ENCODE peak calls at places on chromosomes 7 and 10, in ten cellular contexts. One of them, this sample, is unnamed.

GRCh38 chr7:144787127-144787526 is 48.7 kb downstream of the TPK1 start:
- DNase-seq in Panc1: no peak
- DNase-seq in psoas muscle: no peak
- DNase-seq in MM.1S: no peak
- DNase-seq in adipocyte: no peak
- DNase-seq in A549: no peak
- DNase-seq in H9: no peak
- DNase-seq in MG63: no peak
- DNase-seq in AG04450: no peak
- DNase-seq in BE2C: no peak
- DNase-seq in this sample: no peak

GRCh38 chr10:71713135-71714040 is 6.2 kb downstream of the C10orf105 start:
- DNase-seq in adipocyte: peak; percentile 82
- DNase-seq in Panc1: no peak
- DNase-seq in MG63: peak; percentile 86
- DNase-seq in A549: no peak
- DNase-seq in BE2C: peak; percentile 30
- DNase-seq in AG04450: peak; percentile 55
- DNase-seq in MM.1S: no peak
- DNase-seq in H9: no peak
- DNase-seq in psoas muscle: peak; percentile 89
- DNase-seq in this sample: no peak

GRCh38 chr10:58209669-58210068 is 58.0 kb downstream of the IPMK start:
- DNase-seq in H9: no peak
- DNase-seq in adipocyte: no peak
- DNase-seq in psoas muscle: no peak
- DNase-seq in MM.1S: no peak
- DNase-seq in BE2C: peak; percentile 10
- DNase-seq in MG63: peak; percentile 11
- DNase-seq in AG04450: no peak
- DNase-seq in Panc1: no peak
- DNase-seq in A549: no peak
- DNase-seq in this sample: no peak

GRCh38 chr10:79246209-79246581 is 101.1 kb upstream of the PPIF start:
- DNase-seq in Panc1: no peak
- DNase-seq in BE2C: no peak
- DNase-seq in MG63: peak; percentile 96
- DNase-seq in A549: no peak
- DNase-seq in AG04450: no peak
- DNase-seq in adipocyte: no peak
- DNase-seq in psoas muscle: peak; percentile 89
- DNase-seq in MM.1S: no peak
- DNase-seq in H9: no peak
- DNase-seq in this sample: no peak

GRCh38 chr10:92691042-92691590 is 1.4 kb downstream of the HHEX start:
- DNase-seq in BE2C: no peak
- DNase-seq in A549: no peak
- DNase-seq in H9: peak; percentile 45
- DNase-seq in AG04450: no peak
- DNase-seq in psoas muscle: no peak
- DNase-seq in adipocyte: no peak
- DNase-seq in MM.1S: no peak
- DNase-seq in Panc1: no peak
- DNase-seq in MG63: no peak
- DNase-seq in this sample: no peak

GRCh38 chr10:71770255-71770654 is 3.1 kb downstream of the VSIR start:
- DNase-seq in adipocyte: peak; percentile 64
- DNase-seq in MM.1S: no peak
- DNase-seq in A549: no peak
- DNase-seq in H9: no peak
- DNase-seq in psoas muscle: no peak
- DNase-seq in BE2C: no peak
- DNase-seq in AG04450: no peak
- DNase-seq in MG63: peak; percentile 42
- DNase-seq in Panc1: no peak
- DNase-seq in this sample: no peak

GRCh38 chr10:133397938-133398337 is 4.0 kb downstream of the MTG1 start:
- DNase-seq in MM.1S: no peak
- DNase-seq in MG63: no peak
- DNase-seq in H9: no peak
- DNase-seq in adipocyte: no peak
- DNase-seq in A549: no peak
- DNase-seq in psoas muscle: no peak
- DNase-seq in AG04450: no peak
- DNase-seq in Panc1: no peak
- DNase-seq in BE2C: no peak
- DNase-seq in this sample: no peak

GRCh38 chr7:126450269-126450671 is 802.5 kb downstream of the GRM8 start:
- DNase-seq in MM.1S: peak; percentile 86
- DNase-seq in Panc1: no peak
- DNase-seq in BE2C: no peak
- DNase-seq in psoas muscle: no peak
- DNase-seq in adipocyte: no peak
- DNase-seq in AG04450: no peak
- DNase-seq in MG63: no peak
- DNase-seq in A549: no peak
- DNase-seq in H9: no peak
- DNase-seq in this sample: no peak

GRCh38 chr7:16399916-16400895 is 21.1 kb downstream of the CRPPA start:
- DNase-seq in MG63: no peak
- DNase-seq in adipocyte: no peak
- DNase-seq in H9: no peak
- DNase-seq in MM.1S: no peak
- DNase-seq in psoas muscle: no peak
- DNase-seq in AG04450: no peak
- DNase-seq in BE2C: no peak
- DNase-seq in Panc1: no peak
- DNase-seq in A549: peak; percentile 28
- DNase-seq in this sample: no peak

GRCh38 chr7:151168022-151168786 is 710 bp upstream of the GBX1 start:
- DNase-seq in H9: peak; percentile 78
- DNase-seq in psoas muscle: peak; percentile 76
- DNase-seq in AG04450: no peak
- DNase-seq in adipocyte: peak; percentile 35
- DNase-seq in BE2C: peak; percentile 57
- DNase-seq in MM.1S: peak; percentile 52
- DNase-seq in A549: peak; percentile 47
- DNase-seq in MG63: peak; percentile 23
- DNase-seq in Panc1: no peak
- DNase-seq in this sample: peak; percentile 63

GRCh38 chr10:62426600-62426999 is 52.4 kb downstream of the ZNF365 start:
- DNase-seq in Panc1: no peak
- DNase-seq in MM.1S: no peak
- DNase-seq in H9: peak; percentile 36
- DNase-seq in adipocyte: no peak
- DNase-seq in psoas muscle: no peak
- DNase-seq in AG04450: no peak
- DNase-seq in A549: peak; percentile 13
- DNase-seq in MG63: no peak
- DNase-seq in BE2C: no peak
- DNase-seq in this sample: no peak

DNA sequence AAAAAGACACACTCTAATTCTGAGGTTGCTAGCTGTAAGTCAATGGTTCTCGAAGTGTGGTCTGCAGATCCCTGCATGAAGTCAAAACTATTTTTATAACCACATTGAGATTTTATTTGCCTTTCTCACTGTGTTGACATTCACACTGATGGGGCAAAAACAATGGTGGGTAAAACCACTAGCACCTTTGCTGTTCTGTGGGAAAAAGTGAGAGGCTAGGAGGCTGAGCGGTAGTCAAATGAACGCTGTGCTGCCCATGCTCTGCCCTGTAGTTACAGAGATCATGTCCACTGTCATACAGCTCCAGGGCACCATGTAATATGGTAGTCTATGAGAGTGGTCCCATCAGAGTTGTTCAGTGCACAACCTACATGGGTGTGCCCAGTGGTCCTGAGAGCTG is 21.6 kb upstream of the PDCD4 start:
- DNase-seq in H9: no peak
- DNase-seq in AG04450: no peak
- DNase-seq in MG63: no peak
- DNase-seq in BE2C: no peak
- DNase-seq in MM.1S: no peak
- DNase-seq in A549: no peak
- DNase-seq in Panc1: no peak
- DNase-seq in adipocyte: no peak
- DNase-seq in psoas muscle: no peak
- DNase-seq in this sample: no peak
- H3K9me3 ChIP-seq in H9: no peaks in the 10 kb centered on the region
- H3K9me3 ChIP-seq in AG04450: no peaks in the 10 kb centered on the region
- H3K9me3 ChIP-seq in MG63: no peaks in the 10 kb centered on the region
- H3K9me3 ChIP-seq in BE2C: no peaks in the 10 kb centered on the region
- H3K9me3 ChIP-seq in MM.1S: no peaks in the 10 kb centered on the region
- H3K9me3 ChIP-seq in A549: no peaks in the 10 kb centered on the region
- H3K9me3 ChIP-seq in Panc1: no peaks in the 10 kb centered on the region
- H3K9me3 ChIP-seq in adipocyte: no peaks in the 10 kb centered on the region
- H3K9me3 ChIP-seq in psoas muscle: no peaks in the 10 kb centered on the region
- H3K9me3 ChIP-seq in this sample: no peaks in the 10 kb centered on the region

GRCh38 chr7:157773361-157773760 is 436.6 kb downstream of the DNAJB6 start:
- DNase-seq in adipocyte: no peak
- DNase-seq in Panc1: no peak
- DNase-seq in psoas muscle: no peak
- DNase-seq in H9: no peak
- DNase-seq in A549: no peak
- DNase-seq in AG04450: no peak
- DNase-seq in MG63: no peak
- DNase-seq in BE2C: no peak
- DNase-seq in MM.1S: no peak
- DNase-seq in this sample: no peak

GRCh38 chr7:157769870-157770213 is 433.0 kb downstream of the DNAJB6 start:
- DNase-seq in MM.1S: no peak
- DNase-seq in adipocyte: no peak
- DNase-seq in A549: no peak
- DNase-seq in Panc1: no peak
- DNase-seq in psoas muscle: no peak
- DNase-seq in H9: no peak
- DNase-seq in BE2C: no peak
- DNase-seq in MG63: no peak
- DNase-seq in AG04450: no peak
- DNase-seq in this sample: no peak

GRCh38 chr7:157770716-157771320 is 434.0 kb downstream of the DNAJB6 start:
- DNase-seq in MM.1S: no peak
- DNase-seq in Panc1: no peak
- DNase-seq in H9: no peak
- DNase-seq in psoas muscle: peak; percentile 22
- DNase-seq in BE2C: no peak
- DNase-seq in adipocyte: no peak
- DNase-seq in MG63: no peak
- DNase-seq in AG04450: no peak
- DNase-seq in A549: no peak
- DNase-seq in this sample: no peak

GRCh38 chr7:157772486-157773130 is 435.8 kb downstream of the DNAJB6 start:
- DNase-seq in BE2C: no peak
- DNase-seq in AG04450: no peak
- DNase-seq in MM.1S: no peak
- DNase-seq in A549: no peak
- DNase-seq in adipocyte: no peak
- DNase-seq in MG63: no peak
- DNase-seq in Panc1: no peak
- DNase-seq in psoas muscle: peak; percentile 30
- DNase-seq in H9: no peak
- DNase-seq in this sample: no peak

DNA sequence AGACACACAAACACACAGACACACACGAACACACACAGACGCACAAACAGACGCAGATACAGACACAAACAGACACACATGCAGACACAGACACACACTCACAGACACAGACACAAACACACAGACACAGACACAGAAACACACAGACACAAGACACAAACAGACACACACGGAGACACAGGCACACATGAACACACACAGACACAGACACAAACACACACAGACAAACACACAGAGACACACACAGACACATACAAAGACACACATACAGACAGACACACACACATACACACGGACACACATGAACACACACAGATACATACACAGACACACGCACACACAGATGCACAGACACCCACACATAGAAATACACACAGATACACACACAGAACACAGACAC is 434.9 kb downstream of the DNAJB6 start:
- DNase-seq in MM.1S: no peak
- DNase-seq in H9: no peak
- DNase-seq in psoas muscle: no peak
- DNase-seq in A549: no peak
- DNase-seq in Panc1: no peak
- DNase-seq in adipocyte: no peak
- DNase-seq in BE2C: no peak
- DNase-seq in AG04450: no peak
- DNase-seq in MG63: no peak
- DNase-seq in this sample: no peak
- H3K9me3 ChIP-seq in MM.1S: no peaks in the 10 kb centered on the region
- H3K9me3 ChIP-seq in H9: no peaks in the 10 kb centered on the region
- H3K9me3 ChIP-seq in psoas muscle: peaks cover 3% of the 10 kb centered on the region
- H3K9me3 ChIP-seq in A549: peaks cover 15% of the 10 kb centered on the region
- H3K9me3 ChIP-seq in Panc1: no peaks in the 10 kb centered on the region
- H3K9me3 ChIP-seq in adipocyte: peaks cover 8% of the 10 kb centered on the region
- H3K9me3 ChIP-seq in BE2C: no peaks in the 10 kb centered on the region
- H3K9me3 ChIP-seq in AG04450: peaks cover 93% of the 10 kb centered on the region
- H3K9me3 ChIP-seq in MG63: no peaks in the 10 kb centered on the region
- H3K9me3 ChIP-seq in this sample: no peaks in the 10 kb centered on the region

DNA sequence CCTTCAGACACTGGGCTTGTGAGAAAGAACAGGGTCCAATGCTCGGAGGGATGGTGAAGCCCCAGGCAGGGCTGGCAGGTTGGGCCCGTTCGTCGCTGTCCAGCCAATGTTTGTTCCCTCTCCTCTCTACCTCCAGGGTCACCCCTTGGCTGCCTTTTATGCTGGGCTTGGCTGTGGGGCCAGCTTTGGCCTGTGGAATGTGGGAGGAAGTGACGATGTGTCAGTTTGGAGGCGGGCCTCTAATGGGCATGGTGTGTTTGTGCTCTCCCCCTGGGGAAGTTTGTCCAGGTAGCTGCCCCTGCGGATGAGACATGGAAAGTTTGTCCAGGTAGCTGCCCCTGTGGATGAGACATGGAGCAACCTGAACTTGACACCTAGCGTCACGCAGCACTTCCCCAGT is 236.7 kb downstream of the GLRX3 start:
- DNase-seq in psoas muscle: no peak
- DNase-seq in H9: no peak
- DNase-seq in MG63: no peak
- DNase-seq in BE2C: no peak
- DNase-seq in Panc1: no peak
- DNase-seq in AG04450: no peak
- DNase-seq in MM.1S: no peak
- DNase-seq in A549: no peak
- DNase-seq in adipocyte: no peak
- DNase-seq in this sample: no peak
- H3K9me3 ChIP-seq in psoas muscle: peaks cover 3% of the 10 kb centered on the region
- H3K9me3 ChIP-seq in H9: no peaks in the 10 kb centered on the region
- H3K9me3 ChIP-seq in MG63: no peaks in the 10 kb centered on the region
- H3K9me3 ChIP-seq in BE2C: no peaks in the 10 kb centered on the region
- H3K9me3 ChIP-seq in Panc1: no peaks in the 10 kb centered on the region
- H3K9me3 ChIP-seq in AG04450: peaks cover 77% of the 10 kb centered on the region
- H3K9me3 ChIP-seq in MM.1S: no peaks in the 10 kb centered on the region
- H3K9me3 ChIP-seq in A549: no peaks in the 10 kb centered on the region
- H3K9me3 ChIP-seq in adipocyte: peaks cover 9% of the 10 kb centered on the region
- H3K9me3 ChIP-seq in this sample: no peaks in the 10 kb centered on the region

DNA sequence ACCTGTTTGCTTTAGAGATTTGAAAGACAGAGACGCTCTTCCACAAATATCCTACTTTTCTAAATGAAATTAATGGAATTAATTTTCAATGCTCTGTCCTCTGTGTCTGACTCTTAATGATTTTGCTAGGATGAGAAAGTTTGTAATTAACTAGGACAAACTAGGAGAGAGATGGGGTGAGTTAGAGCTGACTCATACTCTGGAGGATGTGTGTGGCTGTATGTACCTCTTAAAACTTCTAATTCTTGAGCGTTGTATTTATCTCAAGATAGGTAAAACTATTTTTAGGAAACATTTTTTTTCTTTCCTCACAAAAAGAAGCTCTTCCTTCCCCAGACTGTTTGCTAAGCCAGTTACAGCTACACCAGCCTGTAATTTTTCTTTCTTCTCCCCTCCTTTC is 178.8 kb upstream of the ANKRD30A start:
- DNase-seq in MM.1S: no peak
- DNase-seq in H9: no peak
- DNase-seq in MG63: no peak
- DNase-seq in psoas muscle: no peak
- DNase-seq in Panc1: no peak
- DNase-seq in A549: no peak
- DNase-seq in adipocyte: no peak
- DNase-seq in BE2C: no peak
- DNase-seq in AG04450: no peak
- DNase-seq in this sample: no peak
- H3K9me3 ChIP-seq in MM.1S: no peaks in the 10 kb centered on the region
- H3K9me3 ChIP-seq in H9: peaks cover 58% of the 10 kb centered on the region
- H3K9me3 ChIP-seq in MG63: no peaks in the 10 kb centered on the region
- H3K9me3 ChIP-seq in psoas muscle: no peaks in the 10 kb centered on the region
- H3K9me3 ChIP-seq in Panc1: no peaks in the 10 kb centered on the region
- H3K9me3 ChIP-seq in A549: no peaks in the 10 kb centered on the region
- H3K9me3 ChIP-seq in adipocyte: no peaks in the 10 kb centered on the region
- H3K9me3 ChIP-seq in BE2C: no peaks in the 10 kb centered on the region
- H3K9me3 ChIP-seq in AG04450: peaks cover 7% of the 10 kb centered on the region
- H3K9me3 ChIP-seq in this sample: no peaks in the 10 kb centered on the region